ENCODE peak calls at places on chromosomes 6 and 20, in six cellular contexts. D is GDM1; S is cardiac muscle cell; J is GM20000; Y is upper lobe of right lung; Q is stimulated activated CD4-positive, alpha-beta T cell treated with anti-CD3 and anti-CD28 coated beads, Interleukin-1b, Interleukin-23, amount 100 ng/mL, for 1 hour. K is an unnamed sample.

GRCh38 chr6:13181398-13181797 is 146.9 kb downstream of the TBC1D7 start:
- DNase-seq in S (no peak), D (no peak), Q (no peak), Y (no peak), J (no peak), K (no peak)

GRCh38 chr20:3068986-3069900 is 2.2 kb upstream of the OXT start:
- DNase-seq in J (peak; percentile 18), Q (no peak), S (no peak), Y (no peak), D (peak; percentile 29), K (no peak)

GRCh38 chr6:49676671-49677281 is 36.6 kb downstream of the CRISP2 start:
- DNase-seq in S (peak; percentile 22), Q (no peak), D (no peak), Y (no peak), J (no peak), K (peak; percentile 10)

GRCh38 chr6:21189721-21190120 is 403.8 kb upstream of the SOX4 start:
- DNase-seq in S (no peak), J (no peak), D (no peak), Y (no peak), Q (no peak), K (no peak)

GRCh38 chr6:37819802-37820712 is 530 bp downstream of the ZFAND3 start:
- DNase-seq in J (no peak), D (peak; percentile 52), Y (peak; percentile 86), Q (peak; percentile 12), S (peak; percentile 84), K (peak; percentile 47)

GRCh38 chr6:71394001-71394432 is 105.4 kb downstream of the OGFRL1 start:
- DNase-seq in J (no peak), D (no peak), S (peak; percentile 73), Y (no peak), Q (no peak), K (no peak)

GRCh38 chr6:85865665-85866372 is 223.1 kb upstream of the SYNCRIP start:
- DNase-seq in Q (no peak), S (peak; percentile 82), Y (no peak), J (peak; percentile 16), D (peak; percentile 5), K (peak; percentile 85)

GRCh38 chr20:3133156-3133555 is 26.5 kb downstream of the FASTKD5 start:
- DNase-seq in Y (no peak), S (no peak), Q (no peak), J (no peak), D (no peak), K (no peak)

GRCh38 chr6:5746392-5747140 is 260.2 kb downstream of the NRN1 start:
- DNase-seq in Q (no peak), Y (no peak), S (no peak), D (no peak), J (no peak), K (no peak)

GRCh38 chr6:77456531-77457248 is 6.6 kb downstream of the HTR1B start:
- DNase-seq in Y (no peak), S (peak; percentile 98), D (no peak), J (no peak), Q (no peak), K (peak; percentile 98)

GRCh38 chr20:44271915-44272663 is 25.0 kb downstream of the GDAP1L1 start:
- DNase-seq in S (no peak), J (no peak), D (no peak), Y (no peak), Q (no peak), K (no peak)

GRCh38 chr6:12472601-12473038 is 182.5 kb downstream of the EDN1 start:
- DNase-seq in S (peak; percentile 75), Q (no peak), J (no peak), D (no peak), Y (no peak), K (no peak)